ENCODE peak calls at places on chromosomes 1 and 21, in five cellular contexts. N is D341Med, Y is KBM-7, F is frontal cortex, H is glutamatergic neuron. D is an unnamed sample.

GRCh38 chr1:25744140-25744581 is 55.8 kb upstream of the SELENON start:
- DNase-seq in H (no peak), F (peak), Y (no peak), N (peak), D (no peak)

GRCh38 chr1:194723067-194723466 is 1536.7 kb upstream of the B3GALT2 start:
- DNase-seq in Y (no peak), N (no peak), F (no peak), H (no peak), D (no peak)

GRCh38 chr1:210272666-210273065 is 40.1 kb downstream of the SERTAD4 start:
- DNase-seq in H (no peak), F (no peak), Y (no peak), N (no peak), D (no peak)

GRCh38 chr1:245301921-245302320 is 147.1 kb downstream of the KIF26B start:
- DNase-seq in F (no peak), Y (no peak), N (no peak), H (no peak), D (no peak)

GRCh38 chr21:42357307-42357706 is 6.5 kb upstream of the TFF2 start:
- DNase-seq in N (no peak), F (no peak), Y (no peak), H (no peak), D (no peak)

GRCh38 chr1:231557898-231558710 is 29.6 kb downstream of the TSNAX start:
- DNase-seq in N (no peak), F (no peak), Y (no peak), H (no peak), D (no peak)

GRCh38 chr1:101293461-101294045 is 56.7 kb downstream of the S1PR1 start:
- DNase-seq in N (no peak), Y (peak), H (no peak), F (no peak), D (peak)

GRCh38 chr1:178020968-178021640 is 51.2 kb upstream of the SEC16B start:
- DNase-seq in N (no peak), H (no peak), Y (no peak), F (no peak), D (no peak)

GRCh38 chr1:52553372-52554266 is 727 bp upstream of the TUT4 start:
- DNase-seq in Y (peak), F (peak), H (peak), N (peak), D (peak)

GRCh38 chr1:168643152-168643551 is 66.7 kb downstream of the XCL1 start:
- DNase-seq in Y (no peak), H (no peak), N (no peak), F (no peak), D (no peak)

GRCh38 chr1:180590889-180591288 is 32.1 kb downstream of the OVAAL start:
- DNase-seq in N (no peak), Y (no peak), H (no peak), F (no peak), D (no peak)

GRCh38 chr1:62076286-62076685 is 118.4 kb upstream of the L1TD1 start:
- DNase-seq in N (no peak), Y (no peak), F (no peak), H (no peak), D (no peak)

GRCh38 chr1:94698341-94698740 is 121.8 kb upstream of the SLC44A3 start:
- DNase-seq in N (no peak), F (no peak), H (no peak), Y (no peak), D (no peak)

GRCh38 chr1:198265073-198265661 is 108.4 kb downstream of the NEK7 start:
- DNase-seq in H (no peak), Y (peak), N (no peak), F (no peak), D (no peak)

GRCh38 chr21:38960251-38960650 is 154.5 kb downstream of the ETS2 start:
- DNase-seq in F (no peak), Y (no peak), N (no peak), H (no peak), D (no peak)

GRCh38 chr1:8560611-8561544 is 243.0 kb downstream of the SLC45A1 start:
- DNase-seq in N (peak), Y (peak), H (no peak), F (peak), D (peak)

GRCh38 chr1:43367904-43368645 is at the start of gene ELOVL1:
- DNase-seq in N (peak), F (peak), H (peak), Y (peak), D (peak)

GRCh38 chr21:46253610-46254124 is 25.1 kb upstream of the LSS start:
- DNase-seq in Y (peak), F (no peak), H (no peak), N (no peak), D (peak)

D was measured in Kasumi-1.